ENCODE peak calls at places on chromosomes 12 and 14, in ten cellular contexts. J is uterus, X is transverse colon, Z is esophagus squamous epithelium, A is A549, D is stomach, G is gastrocnemius medialis, Q is Peyer's patch, V is sigmoid colon, W is adrenal gland. L is an unnamed sample.

GRCh38 chr12:90013409-90013808 is 304.8 kb upstream of the ATP2B1 start:
- DNase-seq in X (no peak), W (no peak), V (no peak), A (peak), Q (no peak), D (no peak), G (no peak), J (no peak), Z (no peak), L (no peak)

GRCh38 chr12:62537544-62537943 is 70.9 kb downstream of the MON2 start:
- DNase-seq in A (peak), W (no peak), D (peak), J (peak), Z (no peak), V (no peak), Q (no peak), X (no peak), G (no peak), L (no peak)

GRCh38 chr12:32789911-32790310 is 34.2 kb upstream of the YARS2 start:
- DNase-seq in Q (no peak), D (no peak), V (no peak), Z (no peak), A (no peak), J (no peak), X (no peak), G (no peak), W (no peak), L (no peak)

GRCh38 chr12:9727813-9728212 is 5.1 kb downstream of the CLECL1 start:
- DNase-seq in A (no peak), G (no peak), W (no peak), Q (no peak), V (no peak), D (no peak), Z (no peak), J (no peak), X (no peak), L (no peak)

GRCh38 chr14:56666716-56667115 is 87.1 kb downstream of the TMEM260 start:
- DNase-seq in Q (no peak), D (no peak), X (no peak), J (no peak), V (no peak), G (no peak), Z (no peak), W (no peak), A (no peak), L (peak)

GRCh38 chr12:89251326-89252237 is 100.7 kb downstream of the DUSP6 start:
- DNase-seq in X (no peak), G (no peak), Z (no peak), D (no peak), W (no peak), J (no peak), A (no peak), V (no peak), Q (no peak), L (no peak)

GRCh38 chr14:71695603-71696350 is 236.5 kb upstream of the RGS6 start:
- DNase-seq in D (no peak), V (no peak), X (no peak), W (no peak), G (no peak), Q (no peak), Z (no peak), J (no peak), A (no peak), L (no peak)

GRCh38 chr12:47881826-47882427 is 22.9 kb downstream of the VDR start:
- DNase-seq in X (no peak), A (peak), W (no peak), V (peak), Q (no peak), J (peak), Z (no peak), D (no peak), G (no peak), L (peak)

GRCh38 chr12:65944637-65945036 is 120.4 kb downstream of the HMGA2 start:
- DNase-seq in G (no peak), V (no peak), W (no peak), D (no peak), Q (no peak), Z (no peak), X (no peak), A (no peak), J (no peak), L (no peak)

GRCh38 chr12:69688496-69689427 is 10.3 kb downstream of the BEST3 start:
- DNase-seq in X (peak), W (peak), Z (no peak), D (peak), G (peak), V (no peak), Q (no peak), A (peak), J (peak), L (peak)

GRCh38 chr14:100861188-100861936 is 35.4 kb downstream of the MEG3 start:
- DNase-seq in V (no peak), A (no peak), Q (no peak), D (no peak), G (no peak), Z (no peak), W (no peak), J (no peak), X (no peak), L (no peak)

GRCh38 chr14:100861937-100862247 is 36.0 kb downstream of the MEG3 start:
- DNase-seq in W (no peak), X (no peak), A (no peak), D (no peak), Q (no peak), Z (no peak), J (no peak), V (no peak), G (no peak), L (no peak)

GRCh38 chr14:100864206-100864605 is 38.3 kb downstream of the MEG3 start:
- DNase-seq in D (no peak), G (no peak), Q (no peak), W (no peak), Z (no peak), A (no peak), X (no peak), J (no peak), V (peak), L (no peak)

GRCh38 chr14:100862277-100862676 is 36.4 kb downstream of the MEG3 start:
- DNase-seq in X (no peak), A (no peak), G (no peak), D (no peak), Q (no peak), V (peak), Z (no peak), W (peak), J (no peak), L (no peak)

GRCh38 chr14:100862793-100863192 is 36.9 kb downstream of the MEG3 start:
- DNase-seq in J (no peak), W (no peak), D (no peak), X (no peak), A (no peak), Z (no peak), Q (no peak), G (no peak), V (no peak), L (no peak)
- TF ChIP-seq POLR2A in J (no peak), W (no peak), D (no peak), X (no peak), A (no peak), Z (no peak), Q (no peak), G (no peak), V (no peak), L (no peak)

DNA sequence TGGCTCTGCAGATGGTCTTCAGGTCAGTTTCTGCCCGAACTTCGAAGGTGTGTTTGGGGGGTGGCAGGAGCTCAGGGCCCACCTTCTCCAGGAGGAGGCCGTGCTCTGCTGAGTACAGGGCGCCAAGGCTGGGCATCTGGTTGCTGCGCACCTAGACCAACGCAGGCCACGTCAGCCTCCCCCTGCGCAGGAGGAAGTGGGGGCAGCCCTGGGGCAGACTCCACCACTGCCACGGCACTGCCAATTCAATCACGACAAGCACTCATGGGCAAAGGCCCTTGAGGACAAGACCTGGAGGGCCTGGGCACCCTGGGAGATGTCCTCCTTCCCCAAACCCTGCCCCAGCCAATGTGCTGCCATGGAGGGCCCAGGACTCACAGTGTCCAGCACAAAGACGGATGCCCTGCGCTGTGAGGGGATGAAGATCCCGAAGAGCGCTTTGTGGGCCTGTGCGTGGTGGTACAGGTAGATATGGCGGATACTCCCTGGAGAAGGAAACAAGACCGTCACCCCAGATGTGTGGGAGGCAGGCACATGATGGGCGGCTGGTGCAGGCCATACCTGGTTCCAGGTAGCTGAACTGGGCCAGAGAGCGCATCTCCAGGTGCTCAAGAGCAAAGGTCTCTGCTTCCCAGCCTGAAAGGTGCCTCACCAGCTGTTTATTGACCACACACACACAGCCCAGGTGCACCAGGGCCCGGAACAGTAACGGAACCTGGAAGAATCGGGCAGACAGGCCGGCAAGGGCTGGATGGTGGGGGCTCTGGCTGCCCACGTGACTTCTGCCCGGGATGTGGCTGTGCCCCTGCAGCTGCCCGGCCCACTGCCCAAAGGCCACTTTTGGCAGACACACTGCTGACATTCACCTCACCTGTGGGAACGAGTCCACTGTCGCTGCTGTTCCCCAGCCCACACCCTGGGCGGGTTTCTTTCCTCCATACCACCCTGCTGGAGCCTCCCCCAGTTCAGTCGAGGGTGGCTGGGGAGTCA is 24.6 kb downstream of the P2RX2 start:
- DNase-seq in Q (no peak), X (no peak), W (no peak), G (no peak), J (no peak), D (no peak), Z (no peak), A (no peak), V (no peak), L (no peak)
- TF ChIP-seq POLR2A in Q (no peak), X (no peak), W (no peak), G (no peak), J (no peak), D (no peak), Z (no peak), A (no peak), V (no peak), L (no peak)

GRCh38 chr12:67648306-67649164 is at the start of gene DYRK2:
- DNase-seq in W (peak), Z (peak), X (peak), G (peak), J (peak), D (peak), A (peak), V (peak), Q (peak), L (peak)
- TF ChIP-seq POLR2A in W (peak), Z (peak), X (peak), G (peak), J (peak), D (no peak), A (peak), V (peak), Q (peak), L (peak)

GRCh38 chr14:64990939-64991338 is 4.2 kb downstream of the FNTB start:
- DNase-seq in G (no peak), Q (no peak), Z (no peak), V (no peak), J (no peak), A (no peak), W (no peak), X (no peak), D (no peak), L (no peak)

GRCh38 chr14:64990291-64990690 is 3.6 kb downstream of the FNTB start:
- DNase-seq in V (no peak), J (no peak), D (no peak), G (no peak), Q (no peak), X (no peak), A (no peak), W (no peak), Z (no peak), L (no peak)

GRCh38 chr14:64983439-64984310 is 3.0 kb upstream of the FNTB start:
- DNase-seq in G (no peak), A (peak), W (no peak), J (no peak), X (peak), Z (no peak), V (no peak), Q (no peak), D (peak), L (no peak)

GRCh38 chr14:64992328-64992885 is 5.7 kb downstream of the FNTB start:
- DNase-seq in Q (no peak), A (no peak), J (no peak), W (no peak), V (no peak), G (no peak), X (no peak), D (no peak), Z (no peak), L (no peak)

DNA sequence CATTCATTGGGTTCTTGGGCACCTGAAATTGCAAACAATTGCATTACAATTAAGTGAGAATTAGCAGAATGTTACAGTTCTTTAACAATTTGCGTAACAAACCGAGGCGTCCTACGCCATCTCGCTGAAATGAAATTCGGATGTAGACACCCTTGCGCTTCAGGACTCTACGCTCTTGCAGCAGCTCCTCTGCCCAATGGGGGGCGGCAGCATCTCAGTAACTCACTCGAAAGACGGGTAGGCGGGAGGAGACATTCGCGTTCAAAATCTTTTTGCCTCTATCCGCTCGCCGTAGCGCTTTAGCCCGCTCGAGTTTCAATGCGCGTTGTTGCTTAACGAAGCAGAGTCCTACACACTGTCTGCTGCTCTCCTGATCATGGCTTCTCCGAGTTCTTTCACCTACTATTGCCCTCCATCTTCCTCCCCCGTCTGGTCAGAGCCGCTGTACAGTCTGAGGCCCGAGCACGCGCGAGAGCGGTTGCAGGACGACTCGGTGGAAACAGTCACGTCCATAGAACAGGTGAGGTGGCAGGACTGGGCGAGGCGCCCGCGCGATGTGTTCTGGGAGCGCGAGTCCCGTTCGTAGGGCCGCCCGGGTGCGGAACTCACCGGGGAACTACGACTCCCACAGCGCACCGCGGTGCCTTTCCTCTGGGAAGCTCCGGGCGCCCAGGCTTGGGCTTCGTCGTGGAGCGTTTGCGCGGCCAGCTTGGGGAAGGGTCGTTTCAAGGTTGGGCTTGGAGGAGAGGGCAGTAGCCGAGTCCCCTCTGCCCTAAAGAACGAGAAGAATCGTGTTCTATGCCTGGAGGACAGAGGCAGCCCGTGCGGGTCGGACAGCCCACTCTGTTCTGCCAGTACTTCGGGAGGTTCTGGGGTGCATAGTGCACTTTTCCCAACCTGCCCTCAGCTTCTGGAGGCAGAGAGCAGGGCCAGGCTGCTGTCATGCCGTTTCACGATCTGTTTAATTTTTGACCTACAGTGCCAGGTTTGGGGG is at the start of gene FNTB:
- DNase-seq in G (peak), W (peak), A (peak), Z (peak), X (peak), Q (peak), J (peak), V (peak), D (peak), L (peak)
- TF ChIP-seq POLR2A in G (peak), W (peak), A (peak), Z (peak), X (peak), Q (peak), J (peak), V (no peak), D (peak), L (peak)

GRCh38 chr12:27334721-27335082 is 2.1 kb downstream of the BMAL2 start:
- DNase-seq in Z (no peak), V (no peak), A (no peak), X (no peak), W (no peak), D (no peak), Q (no peak), J (no peak), G (no peak), L (no peak)

GRCh38 chr12:27335364-27336145 is 2.9 kb downstream of the BMAL2 start:
- DNase-seq in D (no peak), G (no peak), A (no peak), J (no peak), Q (no peak), X (no peak), Z (no peak), V (no peak), W (no peak), L (no peak)

GRCh38 chr12:27337376-27337775 is 4.7 kb downstream of the BMAL2 start:
- DNase-seq in A (no peak), D (no peak), V (no peak), W (no peak), Z (no peak), X (no peak), G (no peak), J (no peak), Q (no peak), L (no peak)

GRCh38 chr12:27334052-27334720 is 1.6 kb downstream of the BMAL2 start:
- DNase-seq in Z (no peak), Q (no peak), D (no peak), J (no peak), A (no peak), V (no peak), X (no peak), W (no peak), G (no peak), L (no peak)

GRCh38 chr12:27336254-27336653 is 3.6 kb downstream of the BMAL2 start:
- DNase-seq in Z (no peak), Q (no peak), V (no peak), J (no peak), X (no peak), W (no peak), A (no peak), D (peak), G (no peak), L (no peak)
- TF ChIP-seq POLR2A in Z (no peak), Q (no peak), V (no peak), J (no peak), X (no peak), W (no peak), A (no peak), D (no peak), G (no peak), L (no peak)

GRCh38 chr12:120262852-120263724 is 2.4 kb downstream of the PXN start:
- DNase-seq in J (no peak), V (peak), D (no peak), G (no peak), X (no peak), Q (no peak), A (no peak), Z (no peak), W (no peak), L (no peak)
- TF ChIP-seq POLR2A in J (no peak), V (no peak), D (no peak), G (peak), X (no peak), Q (no peak), A (no peak), Z (peak), W (no peak), L (no peak)

L was measured in H54.